ENCODE peak calls at places on chromosomes 13 and 19, in nine cellular contexts. One of them, this sample, is unnamed.
A peak's percentile ranks its signal among the peaks of the same experiment; 100 is the strongest.

GRCh38 chr13:70394149-70394548 is 285.9 kb upstream of the KLHL1 start:
- DNase-seq in GM12878: no peak
- DNase-seq in heart right ventricle: no peak
- DNase-seq in SK-N-SH: no peak
- DNase-seq in H9: no peak
- DNase-seq in mucosa of descending colon: no peak
- DNase-seq in BE2C: no peak
- DNase-seq in psoas muscle: no peak
- DNase-seq in uterus: no peak
- DNase-seq in this sample: no peak

GRCh38 chr19:39030854-39031367 is 1.4 kb downstream of the FBXO27 start:
- DNase-seq in GM12878: no peak
- DNase-seq in heart right ventricle: no peak
- DNase-seq in SK-N-SH: no peak
- DNase-seq in H9: no peak
- DNase-seq in mucosa of descending colon: no peak
- DNase-seq in BE2C: no peak
- DNase-seq in psoas muscle: no peak
- DNase-seq in uterus: no peak
- DNase-seq in this sample: no peak

GRCh38 chr13:49976314-49977258 is 20.3 kb upstream of the TRIM13 start:
- DNase-seq in GM12878: peak; percentile 55
- DNase-seq in heart right ventricle: peak; percentile 57
- DNase-seq in SK-N-SH: peak; percentile 66
- DNase-seq in H9: peak; percentile 70
- DNase-seq in mucosa of descending colon: peak; percentile 71
- DNase-seq in BE2C: peak; percentile 69
- DNase-seq in psoas muscle: peak; percentile 64
- DNase-seq in uterus: peak; percentile 44
- DNase-seq in this sample: peak; percentile 48

GRCh38 chr13:110610955-110611595 is 4.3 kb upstream of the NAXD start:
- DNase-seq in GM12878: peak; percentile 63
- DNase-seq in heart right ventricle: no peak
- DNase-seq in SK-N-SH: no peak
- DNase-seq in H9: no peak
- DNase-seq in mucosa of descending colon: no peak
- DNase-seq in BE2C: no peak
- DNase-seq in psoas muscle: no peak
- DNase-seq in uterus: no peak
- DNase-seq in this sample: no peak

GRCh38 chr13:113064534-113065405 is 40.8 kb upstream of the F7 start:
- DNase-seq in GM12878: no peak
- DNase-seq in heart right ventricle: no peak
- DNase-seq in SK-N-SH: no peak
- DNase-seq in H9: no peak
- DNase-seq in mucosa of descending colon: peak; percentile 40
- DNase-seq in BE2C: no peak
- DNase-seq in psoas muscle: no peak
- DNase-seq in uterus: no peak
- DNase-seq in this sample: no peak

GRCh38 chr13:105996391-105997028 is 539.0 kb downstream of the EFNB2 start:
- DNase-seq in GM12878: no peak
- DNase-seq in heart right ventricle: no peak
- DNase-seq in SK-N-SH: no peak
- DNase-seq in H9: no peak
- DNase-seq in mucosa of descending colon: no peak
- DNase-seq in BE2C: no peak
- DNase-seq in psoas muscle: no peak
- DNase-seq in uterus: no peak
- DNase-seq in this sample: no peak

GRCh38 chr19:35996777-35997176 is 1.8 kb downstream of the SDHAF1 start:
- DNase-seq in GM12878: no peak
- DNase-seq in heart right ventricle: no peak
- DNase-seq in SK-N-SH: no peak
- DNase-seq in H9: no peak
- DNase-seq in mucosa of descending colon: no peak
- DNase-seq in BE2C: no peak
- DNase-seq in psoas muscle: no peak
- DNase-seq in uterus: no peak
- DNase-seq in this sample: no peak

GRCh38 chr13:26929971-26930730 is 169.6 kb upstream of the GPR12 start:
- DNase-seq in GM12878: no peak
- DNase-seq in heart right ventricle: peak; percentile 51
- DNase-seq in SK-N-SH: peak; percentile 79
- DNase-seq in H9: peak; percentile 83
- DNase-seq in mucosa of descending colon: no peak
- DNase-seq in BE2C: peak; percentile 79
- DNase-seq in psoas muscle: peak; percentile 56
- DNase-seq in uterus: peak; percentile 70
- DNase-seq in this sample: peak; percentile 15

GRCh38 chr13:113179374-113180230 is 21.2 kb downstream of the PROZ start:
- DNase-seq in GM12878: no peak
- DNase-seq in heart right ventricle: no peak
- DNase-seq in SK-N-SH: no peak
- DNase-seq in H9: no peak
- DNase-seq in mucosa of descending colon: no peak
- DNase-seq in BE2C: no peak
- DNase-seq in psoas muscle: no peak
- DNase-seq in uterus: no peak
- DNase-seq in this sample: no peak

GRCh38 chr19:35468637-35469036 is 20.6 kb downstream of the FFAR2 start:
- DNase-seq in GM12878: peak; percentile 82
- DNase-seq in heart right ventricle: peak; percentile 18
- DNase-seq in SK-N-SH: peak; percentile 45
- DNase-seq in H9: peak; percentile 70
- DNase-seq in mucosa of descending colon: peak; percentile 60
- DNase-seq in BE2C: peak; percentile 73
- DNase-seq in psoas muscle: no peak
- DNase-seq in uterus: no peak
- DNase-seq in this sample: no peak

GRCh38 chr19:11481777-11482383 is 1.0 kb upstream of the ELAVL3 start:
- DNase-seq in GM12878: peak; percentile 54
- DNase-seq in heart right ventricle: peak; percentile 54
- DNase-seq in SK-N-SH: peak; percentile 93
- DNase-seq in H9: peak; percentile 97
- DNase-seq in mucosa of descending colon: peak; percentile 79
- DNase-seq in BE2C: peak; percentile 96
- DNase-seq in psoas muscle: peak; percentile 76
- DNase-seq in uterus: peak; percentile 52
- DNase-seq in this sample: peak; percentile 36
- TF ChIP-seq CTCF in GM12878: peak; percentile 22
- TF ChIP-seq CTCF in heart right ventricle: no peak
- TF ChIP-seq CTCF in SK-N-SH: no peak
- TF ChIP-seq CTCF in H9: no peak
- TF ChIP-seq CTCF in mucosa of descending colon: no peak
- TF ChIP-seq CTCF in BE2C: no peak
- TF ChIP-seq CTCF in psoas muscle: no peak
- TF ChIP-seq CTCF in uterus: no peak
- TF ChIP-seq CTCF in this sample: no peak

GRCh38 chr19:40191836-40192646 is 815 bp downstream of the MAP3K10 start:
- DNase-seq in GM12878: no peak
- DNase-seq in heart right ventricle: peak; percentile 36
- DNase-seq in SK-N-SH: peak; percentile 88
- DNase-seq in H9: peak; percentile 77
- DNase-seq in mucosa of descending colon: peak; percentile 63
- DNase-seq in BE2C: peak; percentile 67
- DNase-seq in psoas muscle: peak; percentile 35
- DNase-seq in uterus: peak; percentile 35
- DNase-seq in this sample: no peak
- TF ChIP-seq CTCF in GM12878: peak; percentile 23
- TF ChIP-seq CTCF in heart right ventricle: no peak
- TF ChIP-seq CTCF in SK-N-SH: peak; percentile 19
- TF ChIP-seq CTCF in H9: peak; percentile 48
- TF ChIP-seq CTCF in mucosa of descending colon: no peak
- TF ChIP-seq CTCF in BE2C: no peak
- TF ChIP-seq CTCF in psoas muscle: no peak
- TF ChIP-seq CTCF in uterus: no peak
- TF ChIP-seq CTCF in this sample: no peak

GRCh38 chr19:12260861-12261260 is 33.8 kb downstream of the ZNF44 start:
- DNase-seq in GM12878: no peak
- DNase-seq in heart right ventricle: no peak
- DNase-seq in SK-N-SH: no peak
- DNase-seq in H9: no peak
- DNase-seq in mucosa of descending colon: no peak
- DNase-seq in BE2C: no peak
- DNase-seq in psoas muscle: no peak
- DNase-seq in uterus: no peak
- DNase-seq in this sample: no peak
- TF ChIP-seq CTCF in GM12878: no peak
- TF ChIP-seq CTCF in heart right ventricle: no peak
- TF ChIP-seq CTCF in SK-N-SH: no peak
- TF ChIP-seq CTCF in H9: no peak
- TF ChIP-seq CTCF in mucosa of descending colon: no peak
- TF ChIP-seq CTCF in BE2C: no peak
- TF ChIP-seq CTCF in psoas muscle: no peak
- TF ChIP-seq CTCF in uterus: no peak
- TF ChIP-seq CTCF in this sample: no peak

GRCh38 chr13:40430234-40430633 is 236.2 kb downstream of the FOXO1 start:
- DNase-seq in GM12878: no peak
- DNase-seq in heart right ventricle: no peak
- DNase-seq in SK-N-SH: peak; percentile 27
- DNase-seq in H9: no peak
- DNase-seq in mucosa of descending colon: no peak
- DNase-seq in BE2C: no peak
- DNase-seq in psoas muscle: no peak
- DNase-seq in uterus: no peak
- DNase-seq in this sample: no peak
- TF ChIP-seq CTCF in GM12878: no peak
- TF ChIP-seq CTCF in heart right ventricle: no peak
- TF ChIP-seq CTCF in SK-N-SH: no peak
- TF ChIP-seq CTCF in H9: no peak
- TF ChIP-seq CTCF in mucosa of descending colon: no peak
- TF ChIP-seq CTCF in BE2C: no peak
- TF ChIP-seq CTCF in psoas muscle: no peak
- TF ChIP-seq CTCF in uterus: no peak
- TF ChIP-seq CTCF in this sample: no peak

DNA sequence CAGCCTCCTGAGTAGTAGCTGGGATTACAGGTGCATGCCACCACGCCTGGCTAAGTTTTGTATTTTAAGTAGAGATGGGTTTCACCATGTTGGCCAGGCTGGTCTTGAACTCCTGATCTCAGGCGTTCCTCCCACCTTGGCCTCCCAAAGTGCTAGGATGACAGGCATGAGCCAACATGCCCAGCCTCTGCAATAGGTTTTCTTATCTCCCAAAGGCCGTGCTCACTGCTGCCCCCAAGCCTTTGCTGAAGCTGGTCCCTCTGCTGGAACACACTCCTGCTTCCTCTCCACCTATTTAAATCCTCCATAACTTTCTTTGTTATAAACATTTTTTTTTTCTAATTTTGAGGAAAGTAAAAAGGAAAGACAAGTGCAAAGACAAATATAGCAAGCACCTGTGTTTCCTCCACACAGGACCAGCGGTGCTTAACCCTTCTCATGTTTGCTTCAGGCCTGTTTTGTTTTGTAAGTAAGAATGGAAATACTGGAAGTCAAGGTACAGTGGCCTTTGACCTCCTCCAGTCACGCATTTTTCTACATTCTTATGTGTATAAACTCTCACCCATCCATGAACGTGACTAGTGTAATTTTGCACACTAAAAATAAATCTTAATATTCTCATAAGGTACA is 14.5 kb upstream of the TNFAIP8L1 start:
- DNase-seq in GM12878: no peak
- DNase-seq in heart right ventricle: no peak
- DNase-seq in SK-N-SH: no peak
- DNase-seq in H9: peak; percentile 87
- DNase-seq in mucosa of descending colon: no peak
- DNase-seq in BE2C: peak; percentile 32
- DNase-seq in psoas muscle: no peak
- DNase-seq in uterus: no peak
- DNase-seq in this sample: no peak
- TF ChIP-seq CTCF in GM12878: peak; percentile 26
- TF ChIP-seq CTCF in heart right ventricle: no peak
- TF ChIP-seq CTCF in SK-N-SH: peak; percentile 45
- TF ChIP-seq CTCF in H9: peak; percentile 70
- TF ChIP-seq CTCF in mucosa of descending colon: no peak
- TF ChIP-seq CTCF in BE2C: peak; percentile 60
- TF ChIP-seq CTCF in psoas muscle: peak; percentile 10
- TF ChIP-seq CTCF in uterus: no peak
- TF ChIP-seq CTCF in this sample: no peak

This sample was measured in gastrocnemius medialis.